ENCODE peak calls at places on chromosomes 5 and 9, in four cellular contexts. One of them, this sample, is unnamed.

GRCh38 chr5:130189961-130190360 is 285.7 kb downstream of the CHSY3 start:
- DNase-seq in heart left ventricle: no peak
- DNase-seq in CD4-positive, alpha-beta memory T cell: no peak
- DNase-seq in A549: no peak
- DNase-seq in this sample: no peak

GRCh38 chr5:115289104-115289503 is 7.3 kb downstream of the CCDC112 start:
- DNase-seq in heart left ventricle: no peak
- DNase-seq in CD4-positive, alpha-beta memory T cell: no peak
- DNase-seq in A549: no peak
- DNase-seq in this sample: no peak

GRCh38 chr5:79795764-79796398 is 106.2 kb downstream of the CMYA5 start:
- DNase-seq in heart left ventricle: peak; percentile 77
- DNase-seq in CD4-positive, alpha-beta memory T cell: no peak
- DNase-seq in A549: no peak
- DNase-seq in this sample: no peak

GRCh38 chr5:5335708-5336211 is 86.7 kb upstream of the ICE1 start:
- DNase-seq in heart left ventricle: no peak
- DNase-seq in CD4-positive, alpha-beta memory T cell: no peak
- DNase-seq in A549: peak; percentile 89
- DNase-seq in this sample: no peak

GRCh38 chr9:14313378-14313940 is 482 bp downstream of the NFIB start:
- DNase-seq in heart left ventricle: no peak
- DNase-seq in CD4-positive, alpha-beta memory T cell: no peak
- DNase-seq in A549: peak; percentile 63
- DNase-seq in this sample: no peak

GRCh38 chr9:124879226-124879625 is 17.3 kb downstream of the ARPC5L start:
- DNase-seq in heart left ventricle: no peak
- DNase-seq in CD4-positive, alpha-beta memory T cell: no peak
- DNase-seq in A549: no peak
- DNase-seq in this sample: no peak

GRCh38 chr5:147509710-147510651 is at the start of gene DPYSL3:
- DNase-seq in heart left ventricle: peak; percentile 72
- DNase-seq in CD4-positive, alpha-beta memory T cell: no peak
- DNase-seq in A549: peak; percentile 73
- DNase-seq in this sample: no peak

GRCh38 chr5:150499437-150499956 is 8.4 kb upstream of the NDST1 start:
- DNase-seq in heart left ventricle: no peak
- DNase-seq in CD4-positive, alpha-beta memory T cell: no peak
- DNase-seq in A549: no peak
- DNase-seq in this sample: no peak

GRCh38 chr5:26569929-26570258 is 468.5 kb downstream of the CDH9 start:
- DNase-seq in heart left ventricle: no peak
- DNase-seq in CD4-positive, alpha-beta memory T cell: no peak
- DNase-seq in A549: no peak
- DNase-seq in this sample: no peak

GRCh38 chr5:19608434-19608833 is 379.6 kb downstream of the CDH18 start:
- DNase-seq in heart left ventricle: no peak
- DNase-seq in CD4-positive, alpha-beta memory T cell: no peak
- DNase-seq in A549: peak; percentile 12
- DNase-seq in this sample: no peak

GRCh38 chr5:989961-990530 is 18.6 kb upstream of the NKD2 start:
- DNase-seq in heart left ventricle: peak; percentile 80
- DNase-seq in CD4-positive, alpha-beta memory T cell: no peak
- DNase-seq in A549: no peak
- DNase-seq in this sample: no peak

GRCh38 chr9:134276463-134277245 is 49.6 kb upstream of the RXRA start:
- DNase-seq in heart left ventricle: no peak
- DNase-seq in CD4-positive, alpha-beta memory T cell: no peak
- DNase-seq in A549: no peak
- DNase-seq in this sample: no peak
- H3K9me3 ChIP-seq in heart left ventricle: no peaks in the 10 kb centered on the region
- H3K9me3 ChIP-seq in CD4-positive, alpha-beta memory T cell: no peaks in the 10 kb centered on the region
- H3K9me3 ChIP-seq in A549: peaks cover 4% of the 10 kb centered on the region
- H3K9me3 ChIP-seq in this sample: no peaks in the 10 kb centered on the region

GRCh38 chr9:135283621-135284020 is 196.0 kb upstream of the PPP1R26 start:
- DNase-seq in heart left ventricle: no peak
- DNase-seq in CD4-positive, alpha-beta memory T cell: no peak
- DNase-seq in A549: no peak
- DNase-seq in this sample: no peak

GRCh38 chr9:135282808-135283207 is 195.3 kb downstream of the OLFM1 start:
- DNase-seq in heart left ventricle: no peak
- DNase-seq in CD4-positive, alpha-beta memory T cell: no peak
- DNase-seq in A549: no peak
- DNase-seq in this sample: no peak

GRCh38 chr9:135281661-135282000 is 194.2 kb downstream of the OLFM1 start:
- DNase-seq in heart left ventricle: no peak
- DNase-seq in CD4-positive, alpha-beta memory T cell: no peak
- DNase-seq in A549: no peak
- DNase-seq in this sample: no peak

GRCh38 chr9:135281151-135281550 is 193.7 kb downstream of the OLFM1 start:
- DNase-seq in heart left ventricle: no peak
- DNase-seq in CD4-positive, alpha-beta memory T cell: no peak
- DNase-seq in A549: no peak
- DNase-seq in this sample: no peak

DNA sequence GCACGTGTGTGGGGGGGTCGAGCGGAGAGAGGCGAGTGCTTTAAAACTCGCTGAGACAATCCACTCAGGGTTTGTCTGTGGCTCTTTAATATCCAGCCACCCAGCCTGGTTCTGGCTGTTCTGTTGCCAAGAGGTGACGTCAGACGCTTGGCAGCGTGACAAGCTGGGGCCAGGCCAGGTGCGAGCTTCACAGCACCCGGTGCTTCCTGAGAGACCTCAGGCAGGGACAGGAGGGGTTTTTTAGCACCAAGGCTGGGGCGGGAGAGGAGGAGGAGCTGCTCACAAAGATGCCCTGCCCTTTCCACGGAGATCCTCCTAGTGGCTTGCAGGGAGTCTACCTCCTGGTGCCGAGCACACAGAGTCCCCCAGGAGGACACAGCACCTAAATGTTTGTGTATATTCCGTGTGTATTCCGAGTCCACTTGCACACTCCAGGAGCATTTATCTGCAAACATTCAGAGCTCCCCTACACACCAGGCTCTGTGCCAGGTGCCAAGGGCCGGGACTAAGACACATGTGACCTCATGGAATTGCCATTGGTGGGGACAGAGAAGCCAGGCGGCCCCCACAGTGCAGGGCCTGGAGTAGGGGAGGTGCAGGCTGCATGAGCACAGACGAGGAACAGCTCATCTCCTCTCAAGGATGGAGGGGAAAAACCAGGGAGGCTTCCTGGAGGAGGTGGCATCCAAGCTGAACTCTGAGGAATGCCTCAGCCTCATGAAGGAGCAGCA is 194.7 kb downstream of the OLFM1 start:
- DNase-seq in heart left ventricle: peak; percentile 74
- DNase-seq in CD4-positive, alpha-beta memory T cell: no peak
- DNase-seq in A549: peak; percentile 27
- DNase-seq in this sample: no peak
- H3K9me3 ChIP-seq in heart left ventricle: no peaks in the 10 kb centered on the region
- H3K9me3 ChIP-seq in CD4-positive, alpha-beta memory T cell: no peaks in the 10 kb centered on the region
- H3K9me3 ChIP-seq in A549: no peaks in the 10 kb centered on the region
- H3K9me3 ChIP-seq in this sample: no peaks in the 10 kb centered on the region

DNA sequence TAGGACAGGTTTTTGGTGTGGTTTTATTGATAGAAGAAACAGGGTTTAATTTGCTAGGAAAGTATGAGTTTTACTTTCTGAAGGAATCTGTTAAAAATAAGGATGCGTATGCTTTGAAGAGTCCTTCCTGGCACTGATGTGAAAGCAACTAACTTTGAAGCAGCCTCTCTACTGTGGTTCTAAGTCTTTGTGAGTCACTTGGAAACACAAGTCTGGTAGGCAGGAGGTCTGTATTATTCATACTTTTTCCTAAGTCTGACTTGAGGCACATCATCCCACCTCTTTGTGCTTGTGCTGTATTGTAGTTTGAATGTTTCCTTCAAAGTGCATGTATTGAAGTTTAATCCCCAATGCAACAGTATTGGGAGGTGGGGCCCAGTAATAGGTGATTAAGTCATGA is 129.0 kb downstream of the TAF11L14 start:
- DNase-seq in heart left ventricle: no peak
- DNase-seq in CD4-positive, alpha-beta memory T cell: no peak
- DNase-seq in A549: no peak
- DNase-seq in this sample: no peak
- H3K9me3 ChIP-seq in heart left ventricle: no peaks in the 10 kb centered on the region
- H3K9me3 ChIP-seq in CD4-positive, alpha-beta memory T cell: no peaks in the 10 kb centered on the region
- H3K9me3 ChIP-seq in A549: no peaks in the 10 kb centered on the region
- H3K9me3 ChIP-seq in this sample: no peaks in the 10 kb centered on the region

DNA sequence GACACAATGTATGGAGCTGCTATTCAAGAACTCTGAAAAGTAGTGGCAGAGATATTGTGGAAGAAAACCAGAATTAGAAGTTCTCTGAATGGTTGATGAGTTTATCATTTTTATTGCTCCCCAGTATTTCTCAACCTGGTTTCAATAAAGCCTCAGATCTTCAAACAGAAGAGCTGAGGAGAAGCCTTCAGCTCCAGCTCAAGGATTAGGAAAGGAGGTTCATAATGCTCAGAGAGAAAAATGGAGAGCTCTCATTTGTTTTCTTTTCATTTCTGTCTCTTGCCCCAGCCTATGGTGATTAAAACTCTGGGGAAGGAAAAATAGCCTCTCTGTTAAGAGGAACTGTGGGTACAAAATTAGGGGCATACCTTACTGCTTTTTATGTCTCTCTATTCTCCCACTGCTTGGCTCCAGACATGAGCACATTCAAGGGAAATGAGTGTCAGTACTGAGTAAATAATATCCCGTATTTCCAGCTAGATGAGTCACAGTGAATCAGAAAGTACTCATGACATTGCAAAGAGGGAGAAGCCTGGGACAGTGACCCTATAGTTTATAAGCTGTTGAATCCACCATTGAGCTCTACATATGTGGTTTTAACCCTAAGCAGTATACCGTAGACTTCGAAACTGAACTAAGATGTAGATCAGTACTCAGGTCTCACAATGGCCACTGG is 138.1 kb downstream of the EMB start:
- DNase-seq in heart left ventricle: no peak
- DNase-seq in CD4-positive, alpha-beta memory T cell: no peak
- DNase-seq in A549: peak; percentile 74
- DNase-seq in this sample: no peak
- H3K9me3 ChIP-seq in heart left ventricle: no peaks in the 10 kb centered on the region
- H3K9me3 ChIP-seq in CD4-positive, alpha-beta memory T cell: no peaks in the 10 kb centered on the region
- H3K9me3 ChIP-seq in A549: no peaks in the 10 kb centered on the region
- H3K9me3 ChIP-seq in this sample: peaks cover 2% of the 10 kb centered on the region

GRCh38 chr5:141409598-141410306 is 1.9 kb downstream of the PCDHGB6 start:
- DNase-seq in heart left ventricle: no peak
- DNase-seq in CD4-positive, alpha-beta memory T cell: no peak
- DNase-seq in A549: no peak
- DNase-seq in this sample: no peak
- H3K9me3 ChIP-seq in heart left ventricle: peaks cover 26% of the 10 kb centered on the region
- H3K9me3 ChIP-seq in CD4-positive, alpha-beta memory T cell: no peaks in the 10 kb centered on the region
- H3K9me3 ChIP-seq in A549: peaks cover 50% of the 10 kb centered on the region
- H3K9me3 ChIP-seq in this sample: peaks cover 5% of the 10 kb centered on the region

This sample was measured in T-helper 17 cell.